ENCODE peak calls at places on chromosomes 3 and 15, in six cellular contexts. T, Y, N, K, M and O are unnamed samples.
A peak's percentile ranks its signal among the peaks of the same experiment; 100 is the strongest.

GRCh38 chr3:111385971-111386495 is 156.0 kb upstream of the CD96 start:
- DNase-seq in T (no peak), Y (no peak), N (no peak), K (no peak), M (no peak), O (no peak)

GRCh38 chr15:40278026-40278425 is 4.8 kb downstream of the ANKRD63 start:
- DNase-seq in T (no peak), Y (no peak), N (no peak), K (no peak), M (no peak), O (no peak)

GRCh38 chr3:57826286-57826951 is 70.3 kb downstream of the SLMAP start:
- DNase-seq in T (no peak), Y (no peak), N (no peak), K (no peak), M (no peak), O (no peak)

GRCh38 chr15:65583701-65584100 is 27.2 kb downstream of the INTS14 start:
- DNase-seq in T (peak; percentile 65), Y (peak; percentile 23), N (peak; percentile 73), K (peak; percentile 47), M (no peak), O (peak; percentile 52)

GRCh38 chr3:193508108-193508507 is 46.6 kb downstream of the ATP13A4 start:
- DNase-seq in T (no peak), Y (no peak), N (no peak), K (no peak), M (no peak), O (no peak)

GRCh38 chr15:85563731-85564130 is 183.3 kb downstream of the AKAP13 start:
- DNase-seq in T (no peak), Y (no peak), N (no peak), K (no peak), M (no peak), O (no peak)

GRCh38 chr3:50972029-50972428 is 297.3 kb downstream of the DOCK3 start:
- DNase-seq in T (no peak), Y (no peak), N (no peak), K (no peak), M (no peak), O (no peak)

GRCh38 chr3:47002490-47003410 is 23.3 kb downstream of the NBEAL2 start:
- DNase-seq in T (no peak), Y (no peak), N (no peak), K (no peak), M (peak; percentile 67), O (no peak)

GRCh38 chr3:188772886-188773285 is 398.9 kb upstream of the TPRG1 start:
- DNase-seq in T (no peak), Y (no peak), N (no peak), K (peak; percentile 87), M (no peak), O (no peak)

GRCh38 chr3:143441772-143442171 is 322.2 kb downstream of the CHST2 start:
- DNase-seq in T (no peak), Y (no peak), N (no peak), K (no peak), M (no peak), O (no peak)

GRCh38 chr15:34837246-34838016 is 42.1 kb upstream of the ACTC1 start:
- DNase-seq in T (no peak), Y (peak; percentile 88), N (no peak), K (peak; percentile 32), M (peak; percentile 71), O (no peak)

GRCh38 chr3:191329654-191330308 is 545 bp downstream of the UTS2B start:
- DNase-seq in T (peak; percentile 63), Y (no peak), N (peak; percentile 4), K (peak; percentile 72), M (no peak), O (no peak)

GRCh38 chr15:62782100-62782791 is 260.3 kb upstream of the TPM1 start:
- DNase-seq in T (peak; percentile 56), Y (peak; percentile 61), N (peak; percentile 25), K (peak; percentile 77), M (peak; percentile 87), O (peak; percentile 32)

GRCh38 chr15:69748131-69748530 is 295.5 kb downstream of the RPLP1 start:
- DNase-seq in T (no peak), Y (no peak), N (no peak), K (no peak), M (no peak), O (no peak)

DNA sequence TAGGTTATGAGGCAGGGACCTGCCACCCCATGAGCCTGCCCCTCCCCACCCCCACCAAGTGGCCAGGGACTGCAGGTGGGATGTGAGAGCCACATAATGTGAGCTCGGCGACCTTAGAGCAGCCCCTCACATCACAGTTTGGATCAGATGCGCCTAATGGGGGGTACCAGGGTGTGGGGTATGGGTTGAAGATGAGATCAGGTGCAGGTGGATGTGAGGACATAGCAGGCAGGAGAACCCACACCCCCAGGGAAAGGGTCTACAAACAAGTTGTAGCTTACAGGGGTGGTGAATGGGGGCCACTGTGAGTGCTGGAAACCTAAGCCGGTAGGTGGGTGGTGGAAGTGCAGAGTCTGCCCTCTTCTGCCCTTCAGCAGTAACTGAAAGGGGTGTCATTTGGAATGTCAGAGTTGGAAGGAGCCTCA is 94.0 kb downstream of the CORO2B start:
- DNase-seq in T (no peak), Y (no peak), N (no peak), K (no peak), M (peak; percentile 18), O (no peak)
- TF ChIP-seq CTCF in T (no peak), Y (peak; percentile 46), N (no peak), K (no peak), M (no peak), O (no peak)

DNA sequence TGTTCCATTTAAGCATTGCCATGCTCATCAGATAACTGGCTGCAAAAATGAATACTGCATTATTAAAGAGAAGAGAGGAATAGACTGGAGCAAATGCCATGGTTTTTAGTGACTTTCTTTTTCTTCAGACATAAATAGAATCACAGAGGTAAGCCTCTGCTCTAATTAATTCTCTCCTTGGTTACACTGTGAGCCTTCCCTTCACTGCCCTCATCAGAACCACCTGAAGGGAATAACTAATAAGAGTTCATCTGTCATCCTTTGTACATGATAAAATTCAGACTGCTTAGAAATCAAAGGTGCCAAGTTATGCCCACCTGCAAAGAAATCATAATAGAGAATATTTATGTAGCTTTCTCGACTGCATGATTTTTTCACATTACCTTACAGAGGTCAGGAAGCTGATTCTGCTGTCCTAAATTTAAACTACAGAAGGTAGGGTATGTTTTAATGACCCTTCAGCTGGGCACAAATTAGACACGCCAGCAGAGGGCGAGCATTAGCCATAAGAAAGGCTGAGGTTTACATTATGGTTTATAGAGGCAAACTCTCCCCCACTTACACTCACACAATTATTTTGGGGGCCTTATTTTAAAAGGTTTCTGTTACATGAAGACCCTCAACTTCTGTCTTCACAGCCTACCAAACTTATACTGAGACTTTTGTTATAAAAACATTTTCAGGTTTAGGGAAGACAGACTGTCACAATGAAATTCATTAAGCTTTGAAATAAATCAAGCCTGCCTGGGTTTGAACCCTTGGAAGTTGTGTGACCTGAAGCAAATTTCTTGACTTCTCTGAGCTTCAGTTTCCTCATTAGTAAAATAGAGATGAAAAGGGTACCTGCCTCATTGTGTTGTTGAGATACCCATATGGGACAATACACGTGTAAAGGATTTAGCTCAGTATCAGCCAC is 15.3 kb upstream of the UNC13C start:
- DNase-seq in T (peak; percentile 49), Y (no peak), N (peak; percentile 55), K (peak; percentile 0), M (no peak), O (no peak)
- TF ChIP-seq CTCF in T (peak; percentile 66), Y (peak; percentile 68), N (peak; percentile 61), K (no peak), M (peak; percentile 39), O (peak; percentile 56)

GRCh38 chr3:138569090-138569489 is 25.0 kb downstream of the CEP70 start:
- DNase-seq in T (no peak), Y (no peak), N (no peak), K (no peak), M (no peak), O (no peak)

GRCh38 chr3:138573138-138573537 is 20.9 kb downstream of the CEP70 start:
- DNase-seq in T (no peak), Y (no peak), N (no peak), K (no peak), M (no peak), O (no peak)

DNA sequence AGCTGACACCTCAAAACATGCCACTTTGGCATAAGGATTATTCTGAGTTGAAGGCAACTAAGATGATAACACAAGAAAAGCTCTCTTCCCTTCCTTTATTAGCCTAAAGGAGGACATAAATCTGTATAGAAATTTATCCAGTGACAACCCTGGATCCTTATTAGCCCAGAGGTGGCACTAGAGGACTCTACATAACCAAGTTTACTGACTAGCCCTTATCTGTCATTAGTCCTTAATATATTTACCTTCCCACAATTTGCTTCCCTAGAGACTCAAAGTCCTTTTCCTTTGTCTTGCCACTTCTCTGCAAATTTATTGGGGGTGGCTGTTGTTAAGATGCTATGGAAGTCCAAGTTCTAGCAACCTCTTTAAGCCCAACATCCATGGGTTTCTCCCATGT is 26.7 kb downstream of the CEP70 start:
- DNase-seq in T (no peak), Y (no peak), N (no peak), K (no peak), M (no peak), O (no peak)
- TF ChIP-seq CTCF in T (no peak), Y (no peak), N (no peak), K (no peak), M (no peak), O (no peak)

GRCh38 chr3:18445421-18446066 is 20.4 kb upstream of the SATB1 start:
- DNase-seq in T (no peak), Y (no peak), N (peak; percentile 87), K (no peak), M (no peak), O (no peak)
- TF ChIP-seq CTCF in T (no peak), Y (peak; percentile 5), N (no peak), K (no peak), M (peak; percentile 8), O (no peak)

GRCh38 chr15:92273286-92273685 is 120.4 kb upstream of the ST8SIA2 start:
- DNase-seq in T (no peak), Y (no peak), N (no peak), K (no peak), M (no peak), O (no peak)

GRCh38 chr15:92273732-92274131 is 119.9 kb upstream of the ST8SIA2 start:
- DNase-seq in T (no peak), Y (no peak), N (no peak), K (no peak), M (no peak), O (no peak)

GRCh38 chr15:92272106-92272505 is 121.6 kb upstream of the ST8SIA2 start:
- DNase-seq in T (no peak), Y (no peak), N (no peak), K (no peak), M (no peak), O (no peak)

DNA sequence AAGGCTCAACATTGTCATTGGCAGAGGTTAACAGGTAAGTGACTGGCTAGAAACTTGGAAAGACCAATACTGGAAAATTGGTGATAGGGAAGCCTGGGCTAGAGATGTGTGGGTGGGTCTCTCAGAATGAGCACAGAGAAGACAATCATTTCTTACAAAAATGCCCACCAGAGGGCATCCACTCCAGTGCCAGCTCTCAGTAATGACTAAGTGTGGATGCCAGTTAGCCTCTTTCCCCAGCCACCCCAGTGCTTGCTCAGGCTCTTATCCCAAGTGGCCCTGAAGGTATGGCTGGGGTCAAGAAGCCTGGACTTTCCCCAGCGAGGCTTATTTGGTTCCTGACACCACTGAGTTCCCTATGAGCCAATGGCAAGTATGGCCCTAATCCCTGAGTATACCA is 115.9 kb upstream of the ST8SIA2 start:
- DNase-seq in T (peak; percentile 28), Y (no peak), N (peak; percentile 32), K (no peak), M (no peak), O (peak; percentile 18)
- TF ChIP-seq CTCF in T (peak; percentile 52), Y (peak; percentile 39), N (no peak), K (no peak), M (peak; percentile 17), O (peak; percentile 12)